ENCODE peak calls at places on chromosomes 6 and 20, in seven cellular contexts. T is fibroblast of mammary gland, Q is Daoy, I is MM.1S, R is left ventricle myocardium inferior, K is Ammon's horn, N is fibroblast of lung. V is an unnamed sample.

GRCh38 chr6:136212616-136213396 is 37.3 kb downstream of the MTFR2 start:
- DNase-seq in R (no peak), T (no peak), Q (no peak), I (no peak), N (no peak), K (no peak), V (no peak)

GRCh38 chr6:168313371-168314028 is 6.1 kb downstream of the DACT2 start:
- DNase-seq in K (no peak), T (no peak), N (no peak), I (no peak), R (no peak), Q (no peak), V (no peak)

GRCh38 chr6:98921038-98921437 is 26.7 kb downstream of the FBXL4 start:
- DNase-seq in Q (no peak), T (no peak), K (no peak), N (peak; percentile 11), R (no peak), I (peak; percentile 19), V (no peak)

GRCh38 chr20:43983359-43983758 is 68.7 kb downstream of the TOX2 start:
- DNase-seq in Q (no peak), K (no peak), I (peak; percentile 30), R (no peak), N (no peak), T (no peak), V (no peak)

GRCh38 chr6:139708342-139709199 is 334.1 kb upstream of the CITED2 start:
- DNase-seq in T (peak; percentile 59), R (no peak), N (peak; percentile 96), Q (peak; percentile 77), I (no peak), K (no peak), V (no peak)

GRCh38 chr6:54053893-54054391 is 57.3 kb upstream of the MLIP start:
- DNase-seq in N (peak; percentile 98), T (peak; percentile 70), Q (peak; percentile 73), R (no peak), K (no peak), I (no peak), V (no peak)

GRCh38 chr6:20575125-20575524 is 40.9 kb downstream of the CDKAL1 start:
- DNase-seq in K (no peak), Q (no peak), N (no peak), I (no peak), T (no peak), R (no peak), V (no peak)

GRCh38 chr6:115838763-115839401 is 221.8 kb downstream of the FRK start:
- DNase-seq in T (peak; percentile 46), I (peak; percentile 14), Q (peak; percentile 32), K (peak; percentile 15), N (no peak), R (no peak), V (no peak)

GRCh38 chr6:15441215-15441868 is 195.5 kb downstream of the JARID2 start:
- DNase-seq in R (no peak), K (peak; percentile 74), I (peak; percentile 52), N (peak; percentile 55), T (peak; percentile 83), Q (peak; percentile 62), V (no peak)

GRCh38 chr6:42899871-42900270 is 16.0 kb upstream of the PTCRA start:
- DNase-seq in R (peak; percentile 33), N (no peak), T (no peak), I (no peak), Q (no peak), K (no peak), V (no peak)

GRCh38 chr6:75437451-75438185 is 56.0 kb downstream of the FILIP1 start:
- DNase-seq in T (peak; percentile 86), N (peak; percentile 86), Q (peak; percentile 15), R (no peak), K (no peak), I (no peak), V (no peak)

GRCh38 chr6:151240036-151240685 is 394 bp downstream of the AKAP12 start:
- DNase-seq in T (peak; percentile 83), R (peak; percentile 84), Q (peak; percentile 94), I (no peak), K (peak; percentile 47), N (peak; percentile 82), V (peak; percentile 89)

GRCh38 chr20:49909499-49910339 is 5.6 kb downstream of the SPATA2 start:
- DNase-seq in N (no peak), I (no peak), R (no peak), K (peak; percentile 74), T (no peak), Q (no peak), V (peak; percentile 63)

GRCh38 chr6:166488701-166489100 is 97.8 kb downstream of the RAMACL start:
- DNase-seq in Q (no peak), K (peak; percentile 49), T (no peak), R (peak; percentile 16), I (no peak), N (no peak), V (no peak)

GRCh38 chr6:137724018-137724403 is 143.0 kb upstream of the TNFAIP3 start:
- DNase-seq in R (no peak), K (no peak), N (no peak), Q (no peak), T (peak; percentile 23), I (no peak), V (no peak)

GRCh38 chr20:50098259-50098658 is 14.7 kb downstream of the UBE2V1 start:
- DNase-seq in T (no peak), R (no peak), N (no peak), Q (no peak), I (no peak), K (no peak), V (no peak)

GRCh38 chr6:89611666-89612065 is 26.9 kb downstream of the LYRM2 start:
- DNase-seq in I (peak; percentile 45), N (peak; percentile 60), R (no peak), K (no peak), Q (peak; percentile 36), T (peak; percentile 29), V (no peak)

GRCh38 chr6:22079788-22080187 is 217.0 kb downstream of the PRL start:
- DNase-seq in K (no peak), N (peak; percentile 74), T (peak; percentile 83), R (no peak), Q (no peak), I (no peak), V (no peak)

GRCh38 chr6:52551483-52552277 is 25.2 kb downstream of the TRAM2 start:
- DNase-seq in N (peak; percentile 94), T (peak; percentile 79), R (peak; percentile 58), Q (peak; percentile 92), I (no peak), K (peak; percentile 53), V (peak; percentile 73)

GRCh38 chr6:113595921-113596376 is 261.2 kb upstream of the MARCKS start:
- DNase-seq in R (no peak), Q (peak; percentile 51), T (peak; percentile 52), N (peak; percentile 66), K (no peak), I (no peak), V (no peak)

GRCh38 chr6:27518881-27519795 is 46.2 kb upstream of the ZNF184 start:
- DNase-seq in R (peak; percentile 33), T (peak; percentile 92), K (peak; percentile 83), Q (peak; percentile 87), I (peak; percentile 77), N (peak; percentile 86), V (peak; percentile 56)

GRCh38 chr6:157994126-157994795 is 12.6 kb downstream of the SYNJ2 start:
- DNase-seq in T (no peak), K (peak; percentile 83), I (peak; percentile 7), Q (no peak), N (no peak), R (no peak), V (no peak)

GRCh38 chr6:100175814-100176275 is 181.8 kb upstream of the MCHR2 start:
- DNase-seq in N (peak; percentile 95), Q (peak; percentile 62), K (no peak), I (no peak), R (no peak), T (peak; percentile 95), V (no peak)

GRCh38 chr20:3696200-3696599 is 14.4 kb upstream of the ADAM33 start:
- DNase-seq in Q (no peak), N (no peak), K (no peak), I (peak; percentile 32), T (peak; percentile 41), R (no peak), V (no peak)

GRCh38 chr20:63895886-63896135 is 885 bp downstream of the DNAJC5 start:
- DNase-seq in Q (no peak), R (no peak), K (no peak), I (no peak), T (peak; percentile 31), N (peak; percentile 11), V (no peak)

GRCh38 chr20:50460608-50461268 is 49.4 kb upstream of the PTPN1 start:
- DNase-seq in N (peak; percentile 59), R (peak; percentile 89), I (peak; percentile 45), K (peak; percentile 71), T (peak; percentile 85), Q (peak; percentile 80), V (peak; percentile 94)

GRCh38 chr20:219290-220115 is 7.6 kb upstream of the DEFB129 start:
- DNase-seq in I (no peak), Q (peak; percentile 14), R (no peak), T (peak; percentile 20), N (peak; percentile 0), K (peak; percentile 34), V (no peak)

GRCh38 chr6:97669191-97669651 is 386.2 kb upstream of the MMS22L start:
- DNase-seq in N (peak; percentile 49), R (peak; percentile 18), T (no peak), K (peak; percentile 85), I (no peak), Q (peak; percentile 37), V (peak; percentile 44)

GRCh38 chr20:3994125-3994524 is 21.2 kb downstream of the RNF24 start:
- DNase-seq in R (no peak), Q (no peak), I (no peak), T (no peak), N (no peak), K (no peak), V (no peak)

GRCh38 chr20:50191566-50192363 is 1.1 kb downstream of the CEBPB start:
- DNase-seq in T (no peak), N (peak; percentile 60), Q (peak; percentile 61), R (peak; percentile 44), I (peak; percentile 67), K (peak; percentile 45), V (peak; percentile 77)

GRCh38 chr6:31738048-31738979 is 1.5 kb upstream of the MSH5 start:
- DNase-seq in T (peak; percentile 90), K (peak; percentile 75), Q (peak; percentile 93), I (peak; percentile 81), N (peak; percentile 84), R (no peak), V (no peak)

V was measured in left ventricle myocardium superior.